ENCODE peak calls at places on chromosomes 1 and 21, in ten cellular contexts. X, P, O, L, I, D, N, C, K and Y are unnamed samples.

GRCh38 chr21:30689822-30690221 is 28.8 kb downstream of the KRTAP21-3 start:
- DNase-seq in X (no peak), P (no peak), O (no peak), L (no peak), I (no peak), D (no peak), N (no peak), C (no peak), K (no peak), Y (no peak)

GRCh38 chr1:68293609-68294353 is 61.5 kb upstream of the WLS start:
- DNase-seq in X (no peak), P (no peak), O (peak), L (peak), I (peak), D (peak), N (peak), C (no peak), K (no peak), Y (no peak)

GRCh38 chr1:206143537-206144155 is 26.5 kb upstream of the AVPR1B start:
- DNase-seq in X (no peak), P (peak), O (no peak), L (no peak), I (no peak), D (no peak), N (no peak), C (no peak), K (no peak), Y (no peak)

GRCh38 chr21:41707231-41707988 is 59.4 kb downstream of the RIPK4 start:
- DNase-seq in X (no peak), P (peak), O (no peak), L (no peak), I (peak), D (no peak), N (no peak), C (no peak), K (no peak), Y (no peak)

GRCh38 chr1:3714284-3714741 is 37.9 kb upstream of the CCDC27 start:
- DNase-seq in X (no peak), P (no peak), O (no peak), L (no peak), I (no peak), D (no peak), N (no peak), C (no peak), K (no peak), Y (no peak)

GRCh38 chr1:69737527-69738176 is 169.9 kb downstream of the LRRC7 start:
- DNase-seq in X (peak), P (peak), O (peak), L (peak), I (peak), D (peak), N (peak), C (peak), K (no peak), Y (peak)

GRCh38 chr1:22756053-22756730 is 45.6 kb downstream of the EPHB2 start:
- DNase-seq in X (no peak), P (no peak), O (peak), L (no peak), I (no peak), D (no peak), N (no peak), C (no peak), K (no peak), Y (no peak)

GRCh38 chr1:153470707-153471106 is 10.3 kb upstream of the S100A7 start:
- DNase-seq in X (no peak), P (peak), O (no peak), L (peak), I (peak), D (no peak), N (no peak), C (no peak), K (no peak), Y (no peak)

GRCh38 chr1:27141266-27142003 is 13.5 kb downstream of the SLC9A1 start:
- DNase-seq in X (peak), P (peak), O (no peak), L (no peak), I (no peak), D (no peak), N (no peak), C (peak), K (peak), Y (no peak)

GRCh38 chr1:11134352-11135266 is 34.9 kb upstream of the EXOSC10 start:
- DNase-seq in X (no peak), P (peak), O (no peak), L (peak), I (peak), D (peak), N (peak), C (peak), K (no peak), Y (no peak)

GRCh38 chr1:169105087-169105433 is 1.4 kb upstream of the ATP1B1 start:
- DNase-seq in X (no peak), P (no peak), O (no peak), L (no peak), I (no peak), D (no peak), N (no peak), C (no peak), K (no peak), Y (no peak)